ENCODE peak calls at places on chromosomes 13 and 19, in four cellular contexts. H is stimulated activated naive CD4-positive, alpha-beta T cell treated with Interleukin-2 at 50 U/mL for 16 hours; J is GM18507; B is astrocyte of the spinal cord. V is an unnamed sample.

GRCh38 chr13:51697181-51697580 is 106.8 kb downstream of the DHRS12 start:
- DNase-seq in B (no peak), J (no peak), H (no peak), V (no peak)

GRCh38 chr19:34179066-34179465 is 6.8 kb downstream of the LSM14A start:
- DNase-seq in B (no peak), H (no peak), J (no peak), V (no peak)

GRCh38 chr19:2149980-2150793 is 1.2 kb downstream of the AP3D1 start:
- DNase-seq in J (no peak), B (no peak), H (no peak), V (no peak)

GRCh38 chr19:8208119-8208709 is 956 bp upstream of the CERS4 start:
- DNase-seq in H (no peak), B (no peak), J (no peak), V (no peak)

GRCh38 chr13:51453308-51453958 is 597 bp upstream of the INTS6 start:
- DNase-seq in H (peak; percentile 78), B (no peak), J (peak; percentile 55), V (no peak)

GRCh38 chr19:55600336-55601028 is 394 bp downstream of the ZNF524 start:
- DNase-seq in H (peak; percentile 58), B (peak; percentile 69), J (no peak), V (no peak)

GRCh38 chr19:7874080-7874856 is at the start of gene PRR36:
- DNase-seq in H (no peak), B (no peak), J (no peak), V (no peak)

GRCh38 chr13:105979586-105979985 is 555.9 kb downstream of the EFNB2 start:
- DNase-seq in J (no peak), B (no peak), H (no peak), V (no peak)

GRCh38 chr19:5823579-5824281 is 15.8 kb downstream of the FUT6 start:
- DNase-seq in J (no peak), H (no peak), B (no peak), V (no peak)

GRCh38 chr13:32201809-32202208 is 113.4 kb downstream of the ZAR1L start:
- DNase-seq in J (no peak), H (no peak), B (no peak), V (no peak)

GRCh38 chr13:66033924-66034323 is 1196.2 kb downstream of the PCDH9 start:
- DNase-seq in B (no peak), H (no peak), J (no peak), V (no peak)

GRCh38 chr19:342801-343421 is 1.7 kb downstream of the MIER2 start:
- DNase-seq in J (no peak), H (no peak), B (peak; percentile 89), V (no peak)

GRCh38 chr13:56659041-56659471 is 481.7 kb upstream of the PRR20A start:
- DNase-seq in H (no peak), J (no peak), B (no peak), V (no peak)

GRCh38 chr13:102141625-102142472 is 260.0 kb downstream of the FGF14 start:
- DNase-seq in H (no peak), J (no peak), B (peak; percentile 46), V (no peak)

V was measured in vagina.